ENCODE peak calls at places on chromosomes 3 and 15, in four cellular contexts. One of them, this sample, is unnamed.

GRCh38 chr3:124064050-124064449 is 72.1 kb upstream of the ROPN1 start:
- DNase-seq in heart left ventricle: no peak
- DNase-seq in AG09309: no peak
- DNase-seq in HCT116: no peak
- DNase-seq in this sample: no peak

GRCh38 chr3:169666501-169667379 is 3.2 kb upstream of the MECOM start:
- DNase-seq in heart left ventricle: no peak
- DNase-seq in AG09309: no peak
- DNase-seq in HCT116: no peak
- DNase-seq in this sample: no peak

GRCh38 chr3:42012378-42012934 is 50.6 kb upstream of the ULK4 start:
- DNase-seq in heart left ventricle: no peak
- DNase-seq in AG09309: no peak
- DNase-seq in HCT116: no peak
- DNase-seq in this sample: peak; percentile 61

GRCh38 chr3:51933471-51934138 is 8.1 kb downstream of the RRP9 start:
- DNase-seq in heart left ventricle: no peak
- DNase-seq in AG09309: no peak
- DNase-seq in HCT116: no peak
- DNase-seq in this sample: no peak

GRCh38 chr3:41202834-41203345 is 3.6 kb downstream of the CTNNB1 start:
- DNase-seq in heart left ventricle: no peak
- DNase-seq in AG09309: no peak
- DNase-seq in HCT116: no peak
- DNase-seq in this sample: peak; percentile 74

GRCh38 chr3:31434819-31435218 is 97.9 kb upstream of the STT3B start:
- DNase-seq in heart left ventricle: no peak
- DNase-seq in AG09309: no peak
- DNase-seq in HCT116: no peak
- DNase-seq in this sample: no peak

GRCh38 chr15:60784855-60785254 is 305.9 kb upstream of the ICE2 start:
- DNase-seq in heart left ventricle: no peak
- DNase-seq in AG09309: no peak
- DNase-seq in HCT116: no peak
- DNase-seq in this sample: no peak

GRCh38 chr3:87006844-87007439 is 16.0 kb upstream of the VGLL3 start:
- DNase-seq in heart left ventricle: no peak
- DNase-seq in AG09309: no peak
- DNase-seq in HCT116: no peak
- DNase-seq in this sample: no peak

GRCh38 chr3:124615896-124616543 is 114.2 kb upstream of the UMPS start:
- DNase-seq in heart left ventricle: peak; percentile 75
- DNase-seq in AG09309: no peak
- DNase-seq in HCT116: no peak
- DNase-seq in this sample: no peak

GRCh38 chr3:54045416-54045815 is 76.9 kb upstream of the CACNA2D3 start:
- DNase-seq in heart left ventricle: no peak
- DNase-seq in AG09309: no peak
- DNase-seq in HCT116: no peak
- DNase-seq in this sample: peak; percentile 10

GRCh38 chr3:116579843-116580242 is 129.7 kb upstream of the TUSC7 start:
- DNase-seq in heart left ventricle: no peak
- DNase-seq in AG09309: no peak
- DNase-seq in HCT116: no peak
- DNase-seq in this sample: peak; percentile 3

GRCh38 chr3:103965764-103966163 is 1400.9 kb upstream of the ALCAM start:
- DNase-seq in heart left ventricle: no peak
- DNase-seq in AG09309: no peak
- DNase-seq in HCT116: no peak
- DNase-seq in this sample: no peak

GRCh38 chr3:80676869-80677268 is 909.1 kb upstream of the ROBO1 start:
- DNase-seq in heart left ventricle: no peak
- DNase-seq in AG09309: no peak
- DNase-seq in HCT116: no peak
- DNase-seq in this sample: no peak

GRCh38 chr15:66882251-66883020 is 180.4 kb downstream of the SMAD6 start:
- DNase-seq in heart left ventricle: no peak
- DNase-seq in AG09309: peak; percentile 39
- DNase-seq in HCT116: no peak
- DNase-seq in this sample: no peak

GRCh38 chr3:22627993-22628499 is 575.1 kb upstream of the UBE2E2 start:
- DNase-seq in heart left ventricle: no peak
- DNase-seq in AG09309: no peak
- DNase-seq in HCT116: no peak
- DNase-seq in this sample: no peak

GRCh38 chr15:42384597-42384996 is 25.3 kb downstream of the CAPN3 start:
- DNase-seq in heart left ventricle: no peak
- DNase-seq in AG09309: no peak
- DNase-seq in HCT116: no peak
- DNase-seq in this sample: no peak

GRCh38 chr3:194688207-194688711 is 2.6 kb downstream of the FAM43A start:
- DNase-seq in heart left ventricle: peak; percentile 55
- DNase-seq in AG09309: no peak
- DNase-seq in HCT116: no peak
- DNase-seq in this sample: no peak

GRCh38 chr15:99125061-99125990 is 20.4 kb downstream of the SYNM start:
- DNase-seq in heart left ventricle: no peak
- DNase-seq in AG09309: no peak
- DNase-seq in HCT116: no peak
- DNase-seq in this sample: no peak

GRCh38 chr15:31206386-31207174 is 105.1 kb upstream of the TRPM1 start:
- DNase-seq in heart left ventricle: no peak
- DNase-seq in AG09309: no peak
- DNase-seq in HCT116: no peak
- DNase-seq in this sample: no peak

GRCh38 chr3:52218454-52218853 is 7.0 kb downstream of the TLR9 start:
- DNase-seq in heart left ventricle: no peak
- DNase-seq in AG09309: no peak
- DNase-seq in HCT116: no peak
- DNase-seq in this sample: no peak

GRCh38 chr3:111859061-111859973 is at the start of gene PHLDB2:
- DNase-seq in heart left ventricle: peak; percentile 89
- DNase-seq in AG09309: peak; percentile 69
- DNase-seq in HCT116: no peak
- DNase-seq in this sample: peak; percentile 90

GRCh38 chr15:52337198-52337853 is 41.7 kb upstream of the MYO5C start:
- DNase-seq in heart left ventricle: no peak
- DNase-seq in AG09309: no peak
- DNase-seq in HCT116: no peak
- DNase-seq in this sample: peak; percentile 57

GRCh38 chr15:38254065-38254883 is 1.6 kb downstream of the SPRED1 start:
- DNase-seq in heart left ventricle: no peak
- DNase-seq in AG09309: no peak
- DNase-seq in HCT116: peak; percentile 51
- DNase-seq in this sample: peak; percentile 84

GRCh38 chr3:195897081-195897852 is 11.1 kb downstream of the TNK2 start:
- DNase-seq in heart left ventricle: no peak
- DNase-seq in AG09309: no peak
- DNase-seq in HCT116: no peak
- DNase-seq in this sample: peak; percentile 87

GRCh38 chr15:38430106-38430760 is 23.7 kb upstream of the FAM98B start:
- DNase-seq in heart left ventricle: no peak
- DNase-seq in AG09309: no peak
- DNase-seq in HCT116: no peak
- DNase-seq in this sample: no peak

GRCh38 chr3:48412375-48413001 is 17.4 kb downstream of the PLXNB1 start:
- DNase-seq in heart left ventricle: peak; percentile 10
- DNase-seq in AG09309: no peak
- DNase-seq in HCT116: no peak
- DNase-seq in this sample: no peak

GRCh38 chr3:128343287-128344045 is 123.2 kb downstream of the DNAJB8 start:
- DNase-seq in heart left ventricle: no peak
- DNase-seq in AG09309: no peak
- DNase-seq in HCT116: no peak
- DNase-seq in this sample: peak; percentile 14

GRCh38 chr3:148943531-148944200 is 47.7 kb upstream of the GYG1 start:
- DNase-seq in heart left ventricle: no peak
- DNase-seq in AG09309: peak; percentile 87
- DNase-seq in HCT116: peak; percentile 66
- DNase-seq in this sample: peak; percentile 57

GRCh38 chr3:176734146-176734545 is 463.1 kb downstream of the TBL1XR1 start:
- DNase-seq in heart left ventricle: no peak
- DNase-seq in AG09309: no peak
- DNase-seq in HCT116: no peak
- DNase-seq in this sample: no peak
- TF ChIP-seq CTCF in heart left ventricle: no peak
- TF ChIP-seq CTCF in AG09309: no peak
- TF ChIP-seq CTCF in HCT116: no peak
- TF ChIP-seq CTCF in this sample: no peak

GRCh38 chr15:89790661-89791060 is 14.5 kb downstream of the MESP2 start:
- DNase-seq in heart left ventricle: no peak
- DNase-seq in AG09309: no peak
- DNase-seq in HCT116: no peak
- DNase-seq in this sample: no peak

GRCh38 chr15:89795996-89796395 is 18.7 kb downstream of the ANPEP start:
- DNase-seq in heart left ventricle: no peak
- DNase-seq in AG09309: no peak
- DNase-seq in HCT116: no peak
- DNase-seq in this sample: no peak

GRCh38 chr15:89792106-89792805 is 16.1 kb downstream of the MESP2 start:
- DNase-seq in heart left ventricle: no peak
- DNase-seq in AG09309: no peak
- DNase-seq in HCT116: no peak
- DNase-seq in this sample: no peak

GRCh38 chr15:89797678-89798201 is 16.9 kb downstream of the ANPEP start:
- DNase-seq in heart left ventricle: no peak
- DNase-seq in AG09309: no peak
- DNase-seq in HCT116: no peak
- DNase-seq in this sample: no peak

DNA sequence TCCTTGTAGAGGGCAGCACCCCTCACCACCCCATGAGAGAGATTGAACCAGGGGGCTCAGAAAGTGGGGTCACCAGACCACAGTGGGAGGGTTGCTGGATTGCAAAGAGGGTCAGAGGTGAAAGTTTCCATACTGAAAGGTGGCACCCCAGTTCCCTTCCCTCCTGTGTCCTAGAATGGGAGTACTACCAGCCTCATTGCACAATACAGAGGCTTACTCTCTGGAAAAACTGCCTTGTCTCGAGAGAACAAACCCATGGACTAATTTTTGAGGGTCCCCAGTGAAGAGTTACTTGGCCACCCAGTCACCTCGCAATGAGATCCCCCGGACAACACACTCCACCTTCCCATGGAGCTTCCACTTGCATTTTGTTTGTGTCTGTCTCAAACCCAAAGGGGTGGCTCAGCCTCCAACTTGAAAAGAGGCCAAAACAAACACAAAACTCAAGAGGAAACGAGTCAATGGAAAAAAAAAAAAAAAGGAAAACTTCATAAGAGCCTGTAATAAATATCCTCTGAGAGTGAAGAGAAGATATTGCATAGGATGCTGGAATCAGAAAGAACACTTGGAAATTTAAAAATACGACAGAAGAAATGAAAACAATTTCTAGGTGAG is 18.6 kb downstream of the MESP2 start:
- DNase-seq in heart left ventricle: no peak
- DNase-seq in AG09309: no peak
- DNase-seq in HCT116: no peak
- DNase-seq in this sample: no peak
- TF ChIP-seq CTCF in heart left ventricle: no peak
- TF ChIP-seq CTCF in AG09309: no peak
- TF ChIP-seq CTCF in HCT116: no peak
- TF ChIP-seq CTCF in this sample: no peak

GRCh38 chr15:25342629-25343028 is 96.2 kb downstream of the UBE3A start:
- DNase-seq in heart left ventricle: no peak
- DNase-seq in AG09309: no peak
- DNase-seq in HCT116: no peak
- DNase-seq in this sample: no peak

GRCh38 chr15:25346371-25346770 is 92.5 kb downstream of the UBE3A start:
- DNase-seq in heart left ventricle: no peak
- DNase-seq in AG09309: no peak
- DNase-seq in HCT116: no peak
- DNase-seq in this sample: peak; percentile 49

GRCh38 chr15:25347707-25348106 is 91.1 kb downstream of the UBE3A start:
- DNase-seq in heart left ventricle: no peak
- DNase-seq in AG09309: no peak
- DNase-seq in HCT116: no peak
- DNase-seq in this sample: no peak

DNA sequence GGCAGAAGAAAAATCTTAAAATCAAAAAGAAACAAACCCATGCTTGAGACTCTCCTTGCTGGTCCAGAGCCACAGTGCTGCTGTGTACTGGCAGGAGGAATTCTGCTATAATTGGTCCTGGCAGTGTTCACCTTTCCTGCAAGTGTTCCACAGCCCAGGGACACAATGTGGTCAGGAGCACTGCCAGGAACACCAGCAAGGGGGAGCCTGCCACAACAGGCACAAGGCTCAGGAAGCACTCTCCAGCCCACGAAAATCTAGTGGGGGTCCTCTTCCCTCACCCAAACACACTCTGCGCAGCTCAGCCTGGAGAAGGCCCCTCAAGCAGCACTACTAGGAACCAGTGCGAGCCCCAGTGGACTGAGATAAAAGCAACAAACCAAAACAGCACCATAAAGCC is 92.9 kb downstream of the UBE3A start:
- DNase-seq in heart left ventricle: peak; percentile 65
- DNase-seq in AG09309: no peak
- DNase-seq in HCT116: no peak
- DNase-seq in this sample: peak; percentile 34
- TF ChIP-seq CTCF in heart left ventricle: peak; percentile 13
- TF ChIP-seq CTCF in AG09309: peak; percentile 24
- TF ChIP-seq CTCF in HCT116: no peak
- TF ChIP-seq CTCF in this sample: peak; percentile 49

GRCh38 chr3:64717411-64717810 is 29.6 kb upstream of the ADAMTS9 start:
- DNase-seq in heart left ventricle: no peak
- DNase-seq in AG09309: no peak
- DNase-seq in HCT116: no peak
- DNase-seq in this sample: no peak

GRCh38 chr3:64715211-64715982 is 27.6 kb upstream of the ADAMTS9 start:
- DNase-seq in heart left ventricle: no peak
- DNase-seq in AG09309: no peak
- DNase-seq in HCT116: no peak
- DNase-seq in this sample: no peak

GRCh38 chr3:64716110-64716509 is 28.3 kb upstream of the ADAMTS9 start:
- DNase-seq in heart left ventricle: no peak
- DNase-seq in AG09309: no peak
- DNase-seq in HCT116: no peak
- DNase-seq in this sample: no peak

GRCh38 chr3:64717872-64718613 is 30.2 kb upstream of the ADAMTS9 start:
- DNase-seq in heart left ventricle: no peak
- DNase-seq in AG09309: no peak
- DNase-seq in HCT116: no peak
- DNase-seq in this sample: no peak
- TF ChIP-seq CTCF in heart left ventricle: peak; percentile 43
- TF ChIP-seq CTCF in AG09309: peak; percentile 42
- TF ChIP-seq CTCF in HCT116: peak; percentile 11
- TF ChIP-seq CTCF in this sample: peak; percentile 69

DNA sequence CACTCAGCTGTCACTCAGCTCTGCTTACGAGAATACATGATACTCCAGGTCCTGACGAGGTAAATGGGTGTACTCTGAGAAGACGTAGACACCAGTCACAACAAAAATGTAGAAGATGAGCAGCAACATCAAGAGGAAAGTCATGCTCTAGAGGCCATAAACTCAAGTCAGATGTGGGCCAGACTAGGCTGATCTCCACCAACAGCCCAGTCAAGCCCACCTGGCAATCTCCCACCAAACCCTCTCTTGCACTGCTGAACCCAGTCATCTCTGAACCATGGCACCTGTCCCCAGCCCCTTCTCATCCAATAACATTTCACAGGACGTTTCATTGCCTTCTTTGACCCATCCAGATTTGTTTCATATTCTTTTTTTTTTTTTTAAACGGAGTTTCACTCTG is 10.8 kb upstream of the PDIA3 start:
- DNase-seq in heart left ventricle: no peak
- DNase-seq in AG09309: no peak
- DNase-seq in HCT116: no peak
- DNase-seq in this sample: no peak
- TF ChIP-seq CTCF in heart left ventricle: no peak
- TF ChIP-seq CTCF in AG09309: no peak
- TF ChIP-seq CTCF in HCT116: no peak
- TF ChIP-seq CTCF in this sample: no peak